ENCODE peak calls at places on chromosomes 12 and 14, in eight cellular contexts. One of them, this sample, is unnamed.

GRCh38 chr14:65100905-65101541 is 1.3 kb downstream of the MAX start:
- DNase-seq in ELR: peak
- DNase-seq in fibroblast of pulmonary artery: peak
- DNase-seq in activated CD4-positive, alpha-beta T cell treated with anti-CD3 and anti-CD28 coated beads, Interleukin-2, amount 50 U/mL, for 24 hours: no peak
- DNase-seq in activated naive CD8-positive, alpha-beta T cell treated with anti-CD3 and anti-CD28 coated beads for 36 hours: no peak
- DNase-seq in cardiac muscle cell: no peak
- DNase-seq in GM12892: no peak
- DNase-seq in EL: no peak
- DNase-seq in this sample: no peak

GRCh38 chr12:93139028-93139665 is 210.1 kb upstream of the EEA1 start:
- DNase-seq in cardiac muscle cell: no peak
- DNase-seq in ELR: no peak
- DNase-seq in fibroblast of pulmonary artery: no peak
- DNase-seq in GM12892: peak
- DNase-seq in EL: no peak
- DNase-seq in activated CD4-positive, alpha-beta T cell treated with anti-CD3 and anti-CD28 coated beads, Interleukin-2, amount 50 U/mL, for 24 hours: no peak
- DNase-seq in activated naive CD8-positive, alpha-beta T cell treated with anti-CD3 and anti-CD28 coated beads for 36 hours: no peak
- DNase-seq in this sample: no peak

GRCh38 chr12:95637471-95638155 is 86.3 kb upstream of the USP44 start:
- DNase-seq in ELR: peak
- DNase-seq in cardiac muscle cell: no peak
- DNase-seq in activated naive CD8-positive, alpha-beta T cell treated with anti-CD3 and anti-CD28 coated beads for 36 hours: no peak
- DNase-seq in fibroblast of pulmonary artery: peak
- DNase-seq in GM12892: no peak
- DNase-seq in activated CD4-positive, alpha-beta T cell treated with anti-CD3 and anti-CD28 coated beads, Interleukin-2, amount 50 U/mL, for 24 hours: no peak
- DNase-seq in EL: peak
- DNase-seq in this sample: no peak

GRCh38 chr12:11347810-11348209 is 37.6 kb upstream of the PRB4 start:
- DNase-seq in fibroblast of pulmonary artery: no peak
- DNase-seq in cardiac muscle cell: no peak
- DNase-seq in GM12892: no peak
- DNase-seq in ELR: peak
- DNase-seq in activated CD4-positive, alpha-beta T cell treated with anti-CD3 and anti-CD28 coated beads, Interleukin-2, amount 50 U/mL, for 24 hours: no peak
- DNase-seq in EL: no peak
- DNase-seq in activated naive CD8-positive, alpha-beta T cell treated with anti-CD3 and anti-CD28 coated beads for 36 hours: no peak
- DNase-seq in this sample: peak

GRCh38 chr12:88624911-88625310 is 44.6 kb upstream of the KITLG start:
- DNase-seq in EL: peak
- DNase-seq in activated CD4-positive, alpha-beta T cell treated with anti-CD3 and anti-CD28 coated beads, Interleukin-2, amount 50 U/mL, for 24 hours: no peak
- DNase-seq in ELR: peak
- DNase-seq in cardiac muscle cell: no peak
- DNase-seq in GM12892: no peak
- DNase-seq in fibroblast of pulmonary artery: peak
- DNase-seq in activated naive CD8-positive, alpha-beta T cell treated with anti-CD3 and anti-CD28 coated beads for 36 hours: no peak
- DNase-seq in this sample: no peak

GRCh38 chr14:88005978-88006851 is 1.3 kb downstream of the GPR65 start:
- DNase-seq in cardiac muscle cell: no peak
- DNase-seq in fibroblast of pulmonary artery: no peak
- DNase-seq in ELR: no peak
- DNase-seq in EL: no peak
- DNase-seq in activated naive CD8-positive, alpha-beta T cell treated with anti-CD3 and anti-CD28 coated beads for 36 hours: peak
- DNase-seq in activated CD4-positive, alpha-beta T cell treated with anti-CD3 and anti-CD28 coated beads, Interleukin-2, amount 50 U/mL, for 24 hours: no peak
- DNase-seq in GM12892: peak
- DNase-seq in this sample: no peak

GRCh38 chr12:128388461-128388921 is 121.5 kb downstream of the TMEM132C start:
- DNase-seq in cardiac muscle cell: no peak
- DNase-seq in GM12892: no peak
- DNase-seq in ELR: no peak
- DNase-seq in EL: no peak
- DNase-seq in activated naive CD8-positive, alpha-beta T cell treated with anti-CD3 and anti-CD28 coated beads for 36 hours: no peak
- DNase-seq in activated CD4-positive, alpha-beta T cell treated with anti-CD3 and anti-CD28 coated beads, Interleukin-2, amount 50 U/mL, for 24 hours: no peak
- DNase-seq in fibroblast of pulmonary artery: peak
- DNase-seq in this sample: no peak

GRCh38 chr12:89893972-89894706 is 185.5 kb upstream of the ATP2B1 start:
- DNase-seq in EL: peak
- DNase-seq in activated naive CD8-positive, alpha-beta T cell treated with anti-CD3 and anti-CD28 coated beads for 36 hours: no peak
- DNase-seq in GM12892: no peak
- DNase-seq in cardiac muscle cell: no peak
- DNase-seq in ELR: peak
- DNase-seq in activated CD4-positive, alpha-beta T cell treated with anti-CD3 and anti-CD28 coated beads, Interleukin-2, amount 50 U/mL, for 24 hours: no peak
- DNase-seq in fibroblast of pulmonary artery: peak
- DNase-seq in this sample: no peak

GRCh38 chr14:73747386-73748211 is 33.4 kb upstream of the PNMA1 start:
- DNase-seq in GM12892: no peak
- DNase-seq in ELR: no peak
- DNase-seq in activated CD4-positive, alpha-beta T cell treated with anti-CD3 and anti-CD28 coated beads, Interleukin-2, amount 50 U/mL, for 24 hours: no peak
- DNase-seq in fibroblast of pulmonary artery: no peak
- DNase-seq in cardiac muscle cell: no peak
- DNase-seq in activated naive CD8-positive, alpha-beta T cell treated with anti-CD3 and anti-CD28 coated beads for 36 hours: no peak
- DNase-seq in EL: no peak
- DNase-seq in this sample: no peak

GRCh38 chr14:26719514-26719913 is 121.7 kb upstream of the NOVA1 start:
- DNase-seq in fibroblast of pulmonary artery: peak
- DNase-seq in activated naive CD8-positive, alpha-beta T cell treated with anti-CD3 and anti-CD28 coated beads for 36 hours: no peak
- DNase-seq in activated CD4-positive, alpha-beta T cell treated with anti-CD3 and anti-CD28 coated beads, Interleukin-2, amount 50 U/mL, for 24 hours: no peak
- DNase-seq in GM12892: no peak
- DNase-seq in EL: no peak
- DNase-seq in ELR: peak
- DNase-seq in cardiac muscle cell: no peak
- DNase-seq in this sample: no peak

GRCh38 chr12:25388216-25388615 is 137.5 kb upstream of the KRAS start:
- DNase-seq in EL: no peak
- DNase-seq in cardiac muscle cell: no peak
- DNase-seq in fibroblast of pulmonary artery: no peak
- DNase-seq in ELR: peak
- DNase-seq in activated naive CD8-positive, alpha-beta T cell treated with anti-CD3 and anti-CD28 coated beads for 36 hours: peak
- DNase-seq in activated CD4-positive, alpha-beta T cell treated with anti-CD3 and anti-CD28 coated beads, Interleukin-2, amount 50 U/mL, for 24 hours: no peak
- DNase-seq in GM12892: no peak
- DNase-seq in this sample: no peak

GRCh38 chr12:111143216-111143756 is 222.9 kb upstream of the MYL2 start:
- DNase-seq in GM12892: no peak
- DNase-seq in ELR: no peak
- DNase-seq in EL: no peak
- DNase-seq in activated CD4-positive, alpha-beta T cell treated with anti-CD3 and anti-CD28 coated beads, Interleukin-2, amount 50 U/mL, for 24 hours: no peak
- DNase-seq in fibroblast of pulmonary artery: no peak
- DNase-seq in cardiac muscle cell: no peak
- DNase-seq in activated naive CD8-positive, alpha-beta T cell treated with anti-CD3 and anti-CD28 coated beads for 36 hours: no peak
- DNase-seq in this sample: no peak

GRCh38 chr12:114499338-114499737 is 93.4 kb upstream of the TBX5 start:
- DNase-seq in GM12892: no peak
- DNase-seq in ELR: no peak
- DNase-seq in activated CD4-positive, alpha-beta T cell treated with anti-CD3 and anti-CD28 coated beads, Interleukin-2, amount 50 U/mL, for 24 hours: no peak
- DNase-seq in fibroblast of pulmonary artery: no peak
- DNase-seq in activated naive CD8-positive, alpha-beta T cell treated with anti-CD3 and anti-CD28 coated beads for 36 hours: no peak
- DNase-seq in EL: no peak
- DNase-seq in cardiac muscle cell: no peak
- DNase-seq in this sample: no peak

GRCh38 chr14:65134651-65135579 is 32.6 kb upstream of the MAX start:
- DNase-seq in cardiac muscle cell: no peak
- DNase-seq in GM12892: no peak
- DNase-seq in EL: peak
- DNase-seq in activated CD4-positive, alpha-beta T cell treated with anti-CD3 and anti-CD28 coated beads, Interleukin-2, amount 50 U/mL, for 24 hours: no peak
- DNase-seq in fibroblast of pulmonary artery: no peak
- DNase-seq in activated naive CD8-positive, alpha-beta T cell treated with anti-CD3 and anti-CD28 coated beads for 36 hours: no peak
- DNase-seq in ELR: no peak
- DNase-seq in this sample: no peak

GRCh38 chr12:101697197-101697929 is at the start of gene CHPT1:
- DNase-seq in ELR: peak
- DNase-seq in activated CD4-positive, alpha-beta T cell treated with anti-CD3 and anti-CD28 coated beads, Interleukin-2, amount 50 U/mL, for 24 hours: peak
- DNase-seq in cardiac muscle cell: peak
- DNase-seq in activated naive CD8-positive, alpha-beta T cell treated with anti-CD3 and anti-CD28 coated beads for 36 hours: peak
- DNase-seq in EL: peak
- DNase-seq in GM12892: peak
- DNase-seq in fibroblast of pulmonary artery: peak
- DNase-seq in this sample: peak

GRCh38 chr14:78566017-78566858 is 396.1 kb downstream of the NRXN3 start:
- DNase-seq in GM12892: peak
- DNase-seq in cardiac muscle cell: peak
- DNase-seq in EL: peak
- DNase-seq in activated CD4-positive, alpha-beta T cell treated with anti-CD3 and anti-CD28 coated beads, Interleukin-2, amount 50 U/mL, for 24 hours: peak
- DNase-seq in fibroblast of pulmonary artery: peak
- DNase-seq in ELR: peak
- DNase-seq in activated naive CD8-positive, alpha-beta T cell treated with anti-CD3 and anti-CD28 coated beads for 36 hours: peak
- DNase-seq in this sample: peak

GRCh38 chr12:88648625-88649024 is 68.4 kb upstream of the KITLG start:
- DNase-seq in activated naive CD8-positive, alpha-beta T cell treated with anti-CD3 and anti-CD28 coated beads for 36 hours: no peak
- DNase-seq in activated CD4-positive, alpha-beta T cell treated with anti-CD3 and anti-CD28 coated beads, Interleukin-2, amount 50 U/mL, for 24 hours: no peak
- DNase-seq in ELR: no peak
- DNase-seq in GM12892: no peak
- DNase-seq in EL: no peak
- DNase-seq in fibroblast of pulmonary artery: no peak
- DNase-seq in cardiac muscle cell: no peak
- DNase-seq in this sample: no peak